ENCODE peak calls at places on chromosome 22, in five cellular contexts. D, Z, G, E and Y are unnamed samples.

GRCh38 chr22:40404251-40405177 is 34.1 kb downstream of the SGSM3 start:
- DNase-seq in G (no peak), D (no peak), Z (no peak), E (no peak), Y (no peak)

GRCh38 chr22:30429887-30430286 is 4.3 kb downstream of the MTFP1 start:
- DNase-seq in E (no peak), G (no peak), D (no peak), Z (no peak), Y (no peak)

GRCh38 chr22:22678970-22679369 is 34.6 kb downstream of the GGTLC2 start:
- DNase-seq in E (no peak), Z (no peak), D (no peak), G (no peak), Y (no peak)

GRCh38 chr22:34427841-34428240 is 507.6 kb upstream of the LARGE1 start:
- DNase-seq in E (no peak), Z (no peak), G (no peak), D (no peak), Y (no peak)

GRCh38 chr22:29306175-29306829 is at the start of gene GAS2L1:
- DNase-seq in D (peak; percentile 84), E (peak; percentile 87), Z (peak; percentile 66), G (peak; percentile 78), Y (peak; percentile 78)

GRCh38 chr22:28801845-28802594 is 1.7 kb upstream of the XBP1 start:
- DNase-seq in D (no peak), Z (no peak), G (peak; percentile 51), E (no peak), Y (no peak)

GRCh38 chr22:33380789-33381530 is 322.8 kb upstream of the SYN3 start:
- DNase-seq in G (peak; percentile 74), Z (peak; percentile 65), E (peak; percentile 74), D (no peak), Y (peak; percentile 67)

GRCh38 chr22:42769574-42770447 is 49.1 kb upstream of the A4GALT start:
- DNase-seq in G (peak; percentile 95), D (peak; percentile 46), Z (no peak), E (peak; percentile 82), Y (peak; percentile 63)

GRCh38 chr22:40709752-40710413 is 30.6 kb downstream of the MCHR1 start:
- DNase-seq in E (no peak), Z (no peak), D (no peak), G (peak; percentile 78), Y (no peak)

GRCh38 chr22:41512421-41513194 is 31.7 kb downstream of the POLR3H start:
- DNase-seq in G (peak; percentile 81), Z (peak; percentile 66), D (peak; percentile 75), E (peak; percentile 82), Y (peak; percentile 65)

GRCh38 chr22:49140921-49141680 is 686.6 kb downstream of the BRD1 start:
- DNase-seq in E (no peak), D (no peak), Z (no peak), G (no peak), Y (no peak)

GRCh38 chr22:47393191-47393590 is 630.7 kb downstream of the TBC1D22A start:
- DNase-seq in D (no peak), E (no peak), G (no peak), Z (no peak), Y (no peak)

GRCh38 chr22:40388231-40388630 is 17.8 kb downstream of the SGSM3 start:
- DNase-seq in D (no peak), Z (no peak), E (no peak), G (no peak), Y (no peak)

GRCh38 chr22:27252282-27253049 is 549.1 kb downstream of the MN1 start:
- DNase-seq in D (no peak), G (peak; percentile 87), Z (peak; percentile 75), E (peak; percentile 88), Y (peak; percentile 64)

DNA sequence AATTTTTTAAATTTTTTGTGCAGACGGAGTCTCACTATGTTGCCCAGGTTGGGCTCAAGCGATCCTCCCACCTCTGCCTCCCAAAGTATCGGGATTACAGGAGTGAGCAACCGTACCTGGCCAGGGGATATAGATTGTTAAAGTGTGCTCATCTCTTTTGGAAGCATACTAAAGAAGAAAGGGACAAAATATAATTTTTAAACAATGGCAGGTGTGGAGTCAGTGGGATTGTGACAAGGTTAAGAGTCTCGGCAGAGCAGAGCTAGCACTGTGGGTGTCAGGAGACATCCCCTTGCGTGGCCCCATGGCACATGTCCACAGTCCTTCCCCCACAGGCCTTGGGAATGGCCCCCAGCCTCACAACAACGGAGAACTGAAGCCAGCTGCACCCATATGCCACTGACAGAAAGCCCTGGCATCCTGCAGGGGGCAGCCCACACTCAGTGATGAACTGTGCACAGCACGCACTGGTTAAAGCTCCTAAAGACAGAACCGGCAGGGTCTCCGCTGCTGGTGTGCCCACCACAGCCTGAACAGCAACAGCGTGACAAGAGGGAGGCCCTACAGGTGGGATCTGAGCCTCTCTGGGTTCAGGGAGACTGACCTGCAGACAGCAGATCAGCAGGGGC is 29.9 kb downstream of the SERPIND1 start:
- DNase-seq in Z (no peak), D (peak; percentile 49), G (peak; percentile 50), E (peak; percentile 13), Y (peak; percentile 25)
- TF ChIP-seq CTCF in Z (peak; percentile 67), D (peak; percentile 55), G (peak; percentile 70), E (peak; percentile 69), Y (peak; percentile 78)

DNA sequence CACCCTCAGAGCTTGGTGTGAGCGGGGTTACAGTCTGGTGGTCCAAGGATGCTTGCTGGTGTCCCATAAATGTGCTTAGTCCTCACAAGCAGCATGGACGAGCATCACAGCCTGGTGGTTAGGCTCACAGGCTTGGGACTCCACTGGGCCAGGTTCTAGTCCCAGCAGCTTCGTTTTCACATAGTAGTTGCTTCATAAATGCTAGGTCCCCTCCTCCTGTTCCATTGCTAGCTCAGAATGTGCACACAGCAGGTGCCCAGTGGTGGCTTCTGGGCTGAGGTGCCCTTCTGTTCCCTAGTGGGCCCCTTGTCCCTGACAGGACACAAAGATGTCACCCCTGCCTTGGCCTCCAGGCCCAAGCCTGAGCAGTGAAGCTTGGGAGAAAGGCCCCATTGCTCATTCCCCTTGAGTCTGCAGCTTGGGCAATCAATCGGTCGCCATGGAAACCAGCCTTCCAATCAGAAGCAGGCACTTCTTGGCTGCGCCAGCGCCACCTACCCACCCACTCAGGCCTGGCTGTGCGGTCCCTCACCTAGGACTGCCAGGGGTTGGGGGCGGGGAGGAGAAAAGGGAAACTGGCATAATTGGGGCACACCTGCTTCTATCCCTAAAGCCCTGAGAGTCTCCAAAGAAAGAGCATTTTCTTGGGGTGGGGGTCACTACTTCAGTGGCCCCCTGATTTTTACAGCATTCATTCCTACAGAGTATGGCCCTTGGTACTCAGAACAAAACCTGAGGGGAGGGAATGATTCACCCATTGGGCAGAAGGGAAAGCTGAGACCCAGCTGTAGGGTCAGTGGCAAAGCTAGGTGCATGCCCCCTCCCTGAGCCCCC is 48.1 kb downstream of the CYTH4 start:
- DNase-seq in G (peak; percentile 76), D (peak; percentile 87), Z (peak; percentile 94), E (peak; percentile 75), Y (peak; percentile 69)
- TF ChIP-seq CTCF in G (peak; percentile 29), D (no peak), Z (peak; percentile 72), E (peak; percentile 41), Y (peak; percentile 50)

GRCh38 chr22:35917651-35918050 is 111.0 kb downstream of the RBFOX2 start:
- DNase-seq in Z (no peak), D (no peak), E (no peak), G (no peak), Y (no peak)
- TF ChIP-seq CTCF in Z (no peak), D (no peak), E (no peak), G (no peak), Y (no peak)

GRCh38 chr22:36385491-36386350 is 2.0 kb downstream of the MYH9 start:
- DNase-seq in Z (peak; percentile 98), E (peak; percentile 30), G (no peak), D (no peak), Y (peak; percentile 70)

GRCh38 chr22:36384766-36385400 is 2.9 kb downstream of the MYH9 start:
- DNase-seq in D (peak; percentile 26), Z (no peak), E (peak; percentile 53), G (peak; percentile 79), Y (no peak)

GRCh38 chr22:36387664-36387913 is 178 bp downstream of the MYH9 start:
- DNase-seq in G (no peak), E (no peak), Z (no peak), D (no peak), Y (no peak)

GRCh38 chr22:36386900-36387663 is 685 bp downstream of the MYH9 start:
- DNase-seq in Z (peak; percentile 50), D (peak; percentile 52), G (no peak), E (no peak), Y (no peak)

GRCh38 chr22:36386351-36386899 is 1.3 kb downstream of the MYH9 start:
- DNase-seq in Z (no peak), G (no peak), E (no peak), D (peak; percentile 60), Y (peak; percentile 40)
- TF ChIP-seq CTCF in Z (no peak), G (no peak), E (no peak), D (no peak), Y (peak; percentile 10)